ENCODE peak calls at places on chromosome 2, in six cellular contexts. Q, W, R, P, O and F are unnamed samples. For H3K4me1, the result is how much of the 10 kb centered on the place peaks cover.

GRCh38 chr2:231245253-231246094 is 47.0 kb downstream of the ARMC9 start:
- DNase-seq in Q (no peak), W (no peak), R (no peak), P (no peak), O (no peak), F (peak)

GRCh38 chr2:6069354-6069753 is 377.2 kb downstream of the SOX11 start:
- DNase-seq in Q (peak), W (peak), R (no peak), P (no peak), O (peak), F (no peak)

GRCh38 chr2:225074919-225075681 is 32.8 kb upstream of the DOCK10 start:
- DNase-seq in Q (peak), W (no peak), R (no peak), P (no peak), O (no peak), F (no peak)

GRCh38 chr2:191217580-191217979 is 27.6 kb upstream of the MYO1B start:
- DNase-seq in Q (peak), W (no peak), R (no peak), P (no peak), O (no peak), F (peak)

GRCh38 chr2:228767196-228767595 is 503.9 kb downstream of the PID1 start:
- DNase-seq in Q (peak), W (no peak), R (no peak), P (no peak), O (no peak), F (no peak)

GRCh38 chr2:40242315-40242714 is 209.6 kb downstream of the SLC8A1 start:
- DNase-seq in Q (no peak), W (peak), R (no peak), P (no peak), O (no peak), F (no peak)

GRCh38 chr2:169139993-169140767 is 70.8 kb downstream of the DHRS9 start:
- DNase-seq in Q (no peak), W (no peak), R (no peak), P (no peak), O (no peak), F (no peak)

GRCh38 chr2:232984451-232985207 is 28.4 kb downstream of the NGEF start:
- DNase-seq in Q (no peak), W (no peak), R (no peak), P (no peak), O (no peak), F (no peak)

GRCh38 chr2:43324589-43325447 is 98.4 kb upstream of the ZFP36L2 start:
- DNase-seq in Q (peak), W (no peak), R (no peak), P (no peak), O (no peak), F (no peak)
- TF ChIP-seq EZH2 in Q (no peak), W (no peak), R (no peak), P (no peak), O (no peak), F (no peak)

GRCh38 chr2:42929985-42930581 is 137.7 kb upstream of the HAAO start:
- DNase-seq in Q (peak), W (no peak), R (no peak), P (no peak), O (no peak), F (no peak)
- H3K4me1 ChIP-seq in Q (half or more), W (half or more), R (half or more), P (under half), O (under half), F (under half)

DNA sequence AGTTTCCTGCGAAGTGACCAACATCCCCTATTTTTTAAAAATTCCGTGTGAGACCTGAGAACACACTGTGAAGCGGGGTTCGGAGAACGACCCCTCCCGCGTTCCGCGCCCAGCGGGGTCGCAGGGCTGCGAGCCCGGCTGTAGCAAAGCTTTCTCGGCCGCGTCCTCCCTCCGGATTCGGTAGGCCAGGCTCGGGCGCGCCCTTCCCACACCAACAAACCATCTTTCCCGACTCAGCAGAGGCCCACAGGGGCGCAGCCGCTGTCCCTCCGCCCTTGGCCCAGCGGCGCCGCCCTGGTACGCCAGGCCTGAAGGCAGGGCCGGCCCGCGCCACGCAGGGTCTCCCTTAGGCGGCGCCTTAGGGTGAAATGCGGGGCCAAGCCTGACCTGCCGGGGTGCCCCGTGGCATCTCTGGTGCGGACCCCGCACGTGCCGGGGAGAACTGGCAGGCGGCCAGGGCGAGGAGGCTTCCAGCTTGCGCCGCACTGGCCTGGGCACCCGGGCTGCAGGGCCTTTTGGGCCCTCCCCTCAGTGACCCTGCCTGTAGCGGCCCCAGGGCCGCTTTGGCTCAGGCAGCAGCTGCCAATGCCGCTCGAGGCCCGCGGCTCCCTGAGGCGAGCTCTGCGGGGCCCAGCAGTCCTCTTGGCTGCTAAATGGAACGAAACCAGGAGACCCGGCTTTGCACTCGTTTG is 8.3 kb downstream of the OTX1 start:
- DNase-seq in Q (no peak), W (peak), R (no peak), P (no peak), O (peak), F (no peak)
- TF ChIP-seq EZH2 in Q (peak), W (no peak), R (no peak), P (no peak), O (peak), F (no peak)

GRCh38 chr2:236169151-236169721 is 1.1 kb upstream of the GBX2 start:
- DNase-seq in Q (no peak), W (peak), R (no peak), P (no peak), O (peak), F (no peak)
- H3K4me1 ChIP-seq in Q (under half), W (half or more), R (under half), P (under half), O (under half), F (under half)

GRCh38 chr2:222504714-222505113 is 80.4 kb downstream of the SGPP2 start:
- DNase-seq in Q (no peak), W (no peak), R (no peak), P (no peak), O (no peak), F (no peak)

GRCh38 chr2:222499226-222499625 is 74.9 kb downstream of the SGPP2 start:
- DNase-seq in Q (no peak), W (no peak), R (no peak), P (no peak), O (no peak), F (no peak)

GRCh38 chr2:222506230-222506934 is 82.0 kb downstream of the SGPP2 start:
- DNase-seq in Q (no peak), W (no peak), R (no peak), P (no peak), O (no peak), F (no peak)

GRCh38 chr2:222504191-222504590 is 79.8 kb downstream of the SGPP2 start:
- DNase-seq in Q (no peak), W (no peak), R (no peak), P (no peak), O (no peak), F (no peak)
- TF ChIP-seq EZH2 in Q (no peak), W (no peak), R (no peak), P (no peak), O (no peak), F (no peak)

GRCh38 chr2:23617817-23618216 is 232.8 kb downstream of the KLHL29 start:
- DNase-seq in Q (no peak), W (no peak), R (no peak), P (no peak), O (no peak), F (no peak)

GRCh38 chr2:23615216-23616020 is 230.4 kb downstream of the KLHL29 start:
- DNase-seq in Q (no peak), W (no peak), R (no peak), P (no peak), O (no peak), F (no peak)

GRCh38 chr2:23618265-23618664 is 233.3 kb downstream of the KLHL29 start:
- DNase-seq in Q (no peak), W (peak), R (no peak), P (no peak), O (no peak), F (no peak)

GRCh38 chr2:23617167-23617787 is 232.3 kb downstream of the KLHL29 start:
- DNase-seq in Q (peak), W (no peak), R (no peak), P (no peak), O (no peak), F (no peak)

GRCh38 chr2:23616630-23617029 is 231.7 kb downstream of the KLHL29 start:
- DNase-seq in Q (no peak), W (no peak), R (no peak), P (no peak), O (no peak), F (no peak)
- H3K4me1 ChIP-seq in Q (under half), W (under half), R (under half), P (under half), O (under half), F (under half)

GRCh38 chr2:66577331-66578041 is 142.6 kb downstream of the MEIS1 start:
- DNase-seq in Q (no peak), W (peak), R (no peak), P (no peak), O (peak), F (no peak)
- TF ChIP-seq EZH2 in Q (no peak), W (no peak), R (peak), P (no peak), O (peak), F (no peak)

DNA sequence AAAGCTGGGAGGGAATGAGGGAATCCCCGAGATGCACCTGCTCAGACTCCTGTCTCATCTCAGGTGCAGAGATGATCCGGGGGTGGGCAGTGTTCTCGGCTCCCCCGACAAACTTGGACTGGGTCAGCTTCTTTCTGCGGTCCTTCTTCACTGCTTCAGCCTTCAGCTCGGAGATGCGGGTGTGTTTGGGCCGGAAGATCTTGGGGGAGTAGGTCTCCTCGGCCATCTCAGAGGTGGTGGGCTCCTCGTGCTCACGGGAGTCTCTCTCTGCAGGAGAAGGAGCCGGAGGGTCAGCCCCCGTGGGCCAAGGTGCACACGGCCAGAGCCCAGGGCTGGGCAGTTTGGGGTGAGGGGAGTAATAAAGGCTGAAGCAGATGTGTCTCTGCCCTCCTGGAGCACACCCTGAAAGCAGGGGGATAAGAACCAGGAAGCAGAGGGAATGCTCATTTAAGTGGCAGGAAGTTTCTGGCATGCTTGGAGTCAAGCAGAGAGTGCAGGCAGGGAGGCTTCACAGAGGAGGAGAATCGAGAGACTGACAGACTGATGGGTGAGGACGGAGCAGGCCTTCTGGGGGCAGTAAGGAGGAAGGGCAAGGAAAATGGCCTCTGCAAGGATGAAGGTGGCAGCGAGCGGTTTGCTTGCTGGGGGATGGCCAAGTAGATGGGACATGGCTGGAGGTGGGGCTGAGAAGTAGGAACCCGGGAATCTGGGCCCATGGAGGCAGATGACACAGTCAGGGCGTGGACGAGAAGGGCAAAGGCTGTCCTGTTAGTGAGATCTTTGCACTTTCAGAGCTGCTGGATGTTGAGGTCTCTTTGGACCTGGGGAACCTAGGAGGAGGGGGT is 16.3 kb downstream of the IGFBP5 start:
- DNase-seq in Q (no peak), W (no peak), R (no peak), P (no peak), O (no peak), F (no peak)
- H3K4me1 ChIP-seq in Q (under half), W (under half), R (under half), P (under half), O (under half), F (under half)

GRCh38 chr2:25799301-25799700 is 79.0 kb downstream of the ASXL2 start:
- DNase-seq in Q (no peak), W (no peak), R (no peak), P (no peak), O (no peak), F (no peak)
- TF ChIP-seq EZH2 in Q (no peak), W (no peak), R (no peak), P (no peak), O (no peak), F (no peak)

GRCh38 chr2:200377143-200377773 is 70.8 kb downstream of the SPATS2L start:
- DNase-seq in Q (no peak), W (no peak), R (no peak), P (no peak), O (no peak), F (no peak)
- H3K4me1 ChIP-seq in Q (under half), W (under half), R (under half), P (under half), O (under half), F (half or more)